ENCODE peak calls at places on chromosomes 4 and X, in five cellular contexts. T is fibroblast of mammary gland; W is stimulated activated CD8-positive, alpha-beta memory T cell treated with anti-CD3 and anti-CD28 coated beads, Interleukin-4, amount 100 ng/mL, for 48 hours; S is mammary epithelial cell; V is stimulated activated CD4-positive, alpha-beta T cell treated with anti-CD3 and anti-CD28 coated beads, Interleukin-2, amount 100 ng/mL, for 24 hours. X is an unnamed sample.

GRCh38 chr4:76883147-76883546 is 14.8 kb downstream of the SOWAHB start:
- DNase-seq in T (no peak), W (no peak), S (no peak), V (no peak), X (peak)

GRCh38 chr4:16897351-16897750 is 1.1 kb downstream of the LDB2 start:
- DNase-seq in T (no peak), W (no peak), S (no peak), V (no peak), X (peak)

GRCh38 chr4:11634283-11634682 is 205.6 kb upstream of the HS3ST1 start:
- DNase-seq in T (no peak), W (no peak), S (peak), V (no peak), X (no peak)

GRCh38 chrX:291411-291901 is 10.3 kb downstream of the PLCXD1 start:
- DNase-seq in T (no peak), W (no peak), S (no peak), V (no peak), X (no peak)

GRCh38 chr4:152363086-152363485 is 172.8 kb downstream of the FBXW7 start:
- DNase-seq in T (peak), W (no peak), S (no peak), V (no peak), X (peak)

GRCh38 chr4:105246712-105247111 is 100.0 kb downstream of the TET2 start:
- DNase-seq in T (peak), W (no peak), S (no peak), V (no peak), X (peak)

GRCh38 chrX:153608821-153609220 is 9.9 kb upstream of the CCNQ start:
- DNase-seq in T (peak), W (no peak), S (no peak), V (no peak), X (peak)

GRCh38 chrX:43436497-43436896 is 219.6 kb upstream of the MAOA start:
- DNase-seq in T (no peak), W (no peak), S (no peak), V (no peak), X (no peak)

GRCh38 chrX:140602140-140602539 is 97.3 kb upstream of the SOX3 start:
- DNase-seq in T (no peak), W (no peak), S (no peak), V (no peak), X (no peak)